ENCODE peak calls at places on chromosomes 2 and 18, in five cellular contexts. One of them, this sample, is unnamed.

GRCh38 chr2:168428431-168428830 is 27.6 kb upstream of the CERS6 start:
- DNase-seq in NCI-H460: no peak
- DNase-seq in fibroblast of the conjunctiva: no peak
- DNase-seq in tibial nerve: no peak
- DNase-seq in stimulated activated CD8-positive, alpha-beta memory T cell treated with anti-CD3 and anti-CD28 coated beads, Interleukin-4, amount 100 ng/mL, for 1 hour: no peak
- DNase-seq in this sample: no peak

GRCh38 chr2:235230809-235231601 is 262.8 kb upstream of the AGAP1 start:
- DNase-seq in tibial nerve: no peak
- DNase-seq in stimulated activated CD8-positive, alpha-beta memory T cell treated with anti-CD3 and anti-CD28 coated beads, Interleukin-4, amount 100 ng/mL, for 1 hour: no peak
- DNase-seq in NCI-H460: no peak
- DNase-seq in fibroblast of the conjunctiva: peak
- DNase-seq in this sample: no peak

GRCh38 chr2:55051026-55051866 is 995 bp upstream of the RTN4 start:
- DNase-seq in tibial nerve: peak
- DNase-seq in NCI-H460: peak
- DNase-seq in fibroblast of the conjunctiva: peak
- DNase-seq in stimulated activated CD8-positive, alpha-beta memory T cell treated with anti-CD3 and anti-CD28 coated beads, Interleukin-4, amount 100 ng/mL, for 1 hour: peak
- DNase-seq in this sample: peak

GRCh38 chr2:9364373-9364772 is 59.0 kb downstream of the ITGB1BP1 start:
- DNase-seq in stimulated activated CD8-positive, alpha-beta memory T cell treated with anti-CD3 and anti-CD28 coated beads, Interleukin-4, amount 100 ng/mL, for 1 hour: no peak
- DNase-seq in tibial nerve: no peak
- DNase-seq in fibroblast of the conjunctiva: no peak
- DNase-seq in NCI-H460: no peak
- DNase-seq in this sample: no peak

GRCh38 chr2:109523121-109523520 is 90.6 kb downstream of the SEPTIN10 start:
- DNase-seq in fibroblast of the conjunctiva: no peak
- DNase-seq in tibial nerve: no peak
- DNase-seq in NCI-H460: no peak
- DNase-seq in stimulated activated CD8-positive, alpha-beta memory T cell treated with anti-CD3 and anti-CD28 coated beads, Interleukin-4, amount 100 ng/mL, for 1 hour: no peak
- DNase-seq in this sample: no peak

GRCh38 chr18:45449761-45450227 is 165.5 kb upstream of the SLC14A2 start:
- DNase-seq in NCI-H460: no peak
- DNase-seq in tibial nerve: peak
- DNase-seq in stimulated activated CD8-positive, alpha-beta memory T cell treated with anti-CD3 and anti-CD28 coated beads, Interleukin-4, amount 100 ng/mL, for 1 hour: no peak
- DNase-seq in fibroblast of the conjunctiva: peak
- DNase-seq in this sample: no peak

GRCh38 chr2:99205491-99205890 is 24.5 kb downstream of the MRPL30 start:
- DNase-seq in NCI-H460: no peak
- DNase-seq in stimulated activated CD8-positive, alpha-beta memory T cell treated with anti-CD3 and anti-CD28 coated beads, Interleukin-4, amount 100 ng/mL, for 1 hour: no peak
- DNase-seq in fibroblast of the conjunctiva: no peak
- DNase-seq in tibial nerve: no peak
- DNase-seq in this sample: no peak

GRCh38 chr18:63233334-63233733 is 86.2 kb downstream of the BCL2 start:
- DNase-seq in stimulated activated CD8-positive, alpha-beta memory T cell treated with anti-CD3 and anti-CD28 coated beads, Interleukin-4, amount 100 ng/mL, for 1 hour: no peak
- DNase-seq in NCI-H460: no peak
- DNase-seq in tibial nerve: no peak
- DNase-seq in fibroblast of the conjunctiva: no peak
- DNase-seq in this sample: no peak

GRCh38 chr2:120892967-120893667 is 157.4 kb downstream of the GLI2 start:
- DNase-seq in tibial nerve: no peak
- DNase-seq in fibroblast of the conjunctiva: no peak
- DNase-seq in stimulated activated CD8-positive, alpha-beta memory T cell treated with anti-CD3 and anti-CD28 coated beads, Interleukin-4, amount 100 ng/mL, for 1 hour: no peak
- DNase-seq in NCI-H460: no peak
- DNase-seq in this sample: no peak

GRCh38 chr2:148533685-148534084 is 110.9 kb upstream of the EPC2 start:
- DNase-seq in stimulated activated CD8-positive, alpha-beta memory T cell treated with anti-CD3 and anti-CD28 coated beads, Interleukin-4, amount 100 ng/mL, for 1 hour: no peak
- DNase-seq in tibial nerve: no peak
- DNase-seq in NCI-H460: no peak
- DNase-seq in fibroblast of the conjunctiva: no peak
- DNase-seq in this sample: no peak

GRCh38 chr2:40256649-40257048 is 195.2 kb downstream of the SLC8A1 start:
- DNase-seq in NCI-H460: no peak
- DNase-seq in fibroblast of the conjunctiva: no peak
- DNase-seq in stimulated activated CD8-positive, alpha-beta memory T cell treated with anti-CD3 and anti-CD28 coated beads, Interleukin-4, amount 100 ng/mL, for 1 hour: no peak
- DNase-seq in tibial nerve: no peak
- DNase-seq in this sample: peak

GRCh38 chr2:64354857-64355680 is 98.9 kb upstream of the LGALSL start:
- DNase-seq in tibial nerve: no peak
- DNase-seq in fibroblast of the conjunctiva: peak
- DNase-seq in stimulated activated CD8-positive, alpha-beta memory T cell treated with anti-CD3 and anti-CD28 coated beads, Interleukin-4, amount 100 ng/mL, for 1 hour: no peak
- DNase-seq in NCI-H460: no peak
- DNase-seq in this sample: peak

GRCh38 chr2:201257381-201257940 is 2.9 kb upstream of the CASP8 start:
- DNase-seq in stimulated activated CD8-positive, alpha-beta memory T cell treated with anti-CD3 and anti-CD28 coated beads, Interleukin-4, amount 100 ng/mL, for 1 hour: no peak
- DNase-seq in fibroblast of the conjunctiva: no peak
- DNase-seq in NCI-H460: no peak
- DNase-seq in tibial nerve: no peak
- DNase-seq in this sample: no peak

GRCh38 chr2:227890495-227891079 is 19.2 kb downstream of the DAW1 start:
- DNase-seq in NCI-H460: peak
- DNase-seq in tibial nerve: no peak
- DNase-seq in fibroblast of the conjunctiva: peak
- DNase-seq in stimulated activated CD8-positive, alpha-beta memory T cell treated with anti-CD3 and anti-CD28 coated beads, Interleukin-4, amount 100 ng/mL, for 1 hour: no peak
- DNase-seq in this sample: peak

GRCh38 chr18:26487437-26487836 is 60.9 kb downstream of the KCTD1 start:
- DNase-seq in NCI-H460: no peak
- DNase-seq in stimulated activated CD8-positive, alpha-beta memory T cell treated with anti-CD3 and anti-CD28 coated beads, Interleukin-4, amount 100 ng/mL, for 1 hour: no peak
- DNase-seq in tibial nerve: no peak
- DNase-seq in fibroblast of the conjunctiva: no peak
- DNase-seq in this sample: no peak

GRCh38 chr2:233242231-233242917 is 9.1 kb upstream of the ATG16L1 start:
- DNase-seq in tibial nerve: no peak
- DNase-seq in stimulated activated CD8-positive, alpha-beta memory T cell treated with anti-CD3 and anti-CD28 coated beads, Interleukin-4, amount 100 ng/mL, for 1 hour: no peak
- DNase-seq in fibroblast of the conjunctiva: no peak
- DNase-seq in NCI-H460: no peak
- DNase-seq in this sample: no peak

This sample was measured in HTR-8/SVneo.